ENCODE peak calls at places on chromosomes 11 and 22, in five cellular contexts. One of them, this sample, is unnamed.

GRCh38 chr11:113806403-113806802 is 26.8 kb downstream of the CLDN25 start:
- DNase-seq in glutamatergic neuron: peak
- DNase-seq in body of pancreas: no peak
- DNase-seq in nephron progenitor cell: peak
- DNase-seq in neural crest cell: peak
- DNase-seq in this sample: peak

GRCh38 chr22:32043391-32043790 is 330 bp downstream of the SLC5A1 start:
- DNase-seq in glutamatergic neuron: no peak
- DNase-seq in body of pancreas: no peak
- DNase-seq in nephron progenitor cell: no peak
- DNase-seq in neural crest cell: no peak
- DNase-seq in this sample: no peak

GRCh38 chr11:2273311-2273710 is 2.9 kb upstream of the ASCL2 start:
- DNase-seq in glutamatergic neuron: no peak
- DNase-seq in body of pancreas: no peak
- DNase-seq in nephron progenitor cell: no peak
- DNase-seq in neural crest cell: no peak
- DNase-seq in this sample: no peak

GRCh38 chr11:69463181-69463891 is 18.1 kb upstream of the LINC01488 start:
- DNase-seq in glutamatergic neuron: peak
- DNase-seq in body of pancreas: peak
- DNase-seq in nephron progenitor cell: peak
- DNase-seq in neural crest cell: no peak
- DNase-seq in this sample: no peak

GRCh38 chr11:123170929-123171328 is 24.1 kb downstream of the CLMP start:
- DNase-seq in glutamatergic neuron: no peak
- DNase-seq in body of pancreas: no peak
- DNase-seq in nephron progenitor cell: no peak
- DNase-seq in neural crest cell: no peak
- DNase-seq in this sample: no peak

GRCh38 chr11:59773082-59773438 is 17.9 kb downstream of the STX3 start:
- DNase-seq in glutamatergic neuron: no peak
- DNase-seq in body of pancreas: no peak
- DNase-seq in nephron progenitor cell: no peak
- DNase-seq in neural crest cell: no peak
- DNase-seq in this sample: no peak

GRCh38 chr11:2789331-2789730 is 89.5 kb upstream of the KCNQ1OT1 start:
- DNase-seq in glutamatergic neuron: peak
- DNase-seq in body of pancreas: no peak
- DNase-seq in nephron progenitor cell: no peak
- DNase-seq in neural crest cell: no peak
- DNase-seq in this sample: no peak

GRCh38 chr11:95296621-95297025 is 65.6 kb upstream of the SESN3 start:
- DNase-seq in glutamatergic neuron: no peak
- DNase-seq in body of pancreas: peak
- DNase-seq in nephron progenitor cell: no peak
- DNase-seq in neural crest cell: no peak
- DNase-seq in this sample: no peak

GRCh38 chr11:30635401-30635989 is 49.3 kb upstream of the MPPED2 start:
- DNase-seq in glutamatergic neuron: peak
- DNase-seq in body of pancreas: peak
- DNase-seq in nephron progenitor cell: peak
- DNase-seq in neural crest cell: peak
- DNase-seq in this sample: no peak

GRCh38 chr11:79439893-79440450 is 858 bp downstream of the TENM4 start:
- DNase-seq in glutamatergic neuron: peak
- DNase-seq in body of pancreas: no peak
- DNase-seq in nephron progenitor cell: peak
- DNase-seq in neural crest cell: peak
- DNase-seq in this sample: no peak

GRCh38 chr11:67406420-67406968 is 2.6 kb downstream of the TBC1D10C start:
- DNase-seq in glutamatergic neuron: no peak
- DNase-seq in body of pancreas: no peak
- DNase-seq in nephron progenitor cell: no peak
- DNase-seq in neural crest cell: no peak
- DNase-seq in this sample: no peak

GRCh38 chr11:86459682-86460460 is 85.2 kb downstream of the CCDC81 start:
- DNase-seq in glutamatergic neuron: no peak
- DNase-seq in body of pancreas: peak
- DNase-seq in nephron progenitor cell: no peak
- DNase-seq in neural crest cell: no peak
- DNase-seq in this sample: no peak

GRCh38 chr22:25357606-25358420 is 138.4 kb downstream of the CRYBB2 start:
- DNase-seq in glutamatergic neuron: peak
- DNase-seq in body of pancreas: no peak
- DNase-seq in nephron progenitor cell: no peak
- DNase-seq in neural crest cell: no peak
- DNase-seq in this sample: no peak

GRCh38 chr22:30262917-30263741 is 3.5 kb downstream of the OSM start:
- DNase-seq in glutamatergic neuron: peak
- DNase-seq in body of pancreas: peak
- DNase-seq in nephron progenitor cell: peak
- DNase-seq in neural crest cell: peak
- DNase-seq in this sample: peak

GRCh38 chr22:29799217-29799680 is 32.1 kb downstream of the UQCR10 start:
- DNase-seq in glutamatergic neuron: no peak
- DNase-seq in body of pancreas: peak
- DNase-seq in nephron progenitor cell: no peak
- DNase-seq in neural crest cell: no peak
- DNase-seq in this sample: peak

GRCh38 chr11:97325693-97326092 is 935.9 kb downstream of the JRKL start:
- DNase-seq in glutamatergic neuron: no peak
- DNase-seq in body of pancreas: no peak
- DNase-seq in nephron progenitor cell: no peak
- DNase-seq in neural crest cell: no peak
- DNase-seq in this sample: no peak

GRCh38 chr11:25159341-25159740 is 662.5 kb downstream of the LUZP2 start:
- DNase-seq in glutamatergic neuron: no peak
- DNase-seq in body of pancreas: no peak
- DNase-seq in nephron progenitor cell: no peak
- DNase-seq in neural crest cell: no peak
- DNase-seq in this sample: no peak

GRCh38 chr11:95884364-95884763 is 39.5 kb downstream of the MTMR2 start:
- DNase-seq in glutamatergic neuron: no peak
- DNase-seq in body of pancreas: no peak
- DNase-seq in nephron progenitor cell: no peak
- DNase-seq in neural crest cell: no peak
- DNase-seq in this sample: no peak

GRCh38 chr11:124892131-124892530 is 5.5 kb downstream of the ROBO4 start:
- DNase-seq in glutamatergic neuron: no peak
- DNase-seq in body of pancreas: no peak
- DNase-seq in nephron progenitor cell: no peak
- DNase-seq in neural crest cell: no peak
- DNase-seq in this sample: no peak

GRCh38 chr22:29689872-29690213 is 30.0 kb upstream of the CABP7 start:
- DNase-seq in glutamatergic neuron: peak
- DNase-seq in body of pancreas: peak
- DNase-seq in nephron progenitor cell: peak
- DNase-seq in neural crest cell: peak
- DNase-seq in this sample: no peak

GRCh38 chr11:21909145-21909544 is 283.7 kb upstream of the ANO5 start:
- DNase-seq in glutamatergic neuron: no peak
- DNase-seq in body of pancreas: no peak
- DNase-seq in nephron progenitor cell: no peak
- DNase-seq in neural crest cell: no peak
- DNase-seq in this sample: no peak

GRCh38 chr22:39229688-39230260 is 15.0 kb downstream of the PDGFB start:
- DNase-seq in glutamatergic neuron: no peak
- DNase-seq in body of pancreas: no peak
- DNase-seq in nephron progenitor cell: no peak
- DNase-seq in neural crest cell: no peak
- DNase-seq in this sample: no peak

GRCh38 chr11:79060534-79060933 is 380.3 kb downstream of the TENM4 start:
- DNase-seq in glutamatergic neuron: no peak
- DNase-seq in body of pancreas: no peak
- DNase-seq in nephron progenitor cell: no peak
- DNase-seq in neural crest cell: no peak
- DNase-seq in this sample: no peak

GRCh38 chr11:45156201-45156600 is 9.8 kb downstream of the PRDM11 start:
- DNase-seq in glutamatergic neuron: no peak
- DNase-seq in body of pancreas: no peak
- DNase-seq in nephron progenitor cell: no peak
- DNase-seq in neural crest cell: no peak
- DNase-seq in this sample: no peak

GRCh38 chr22:38312261-38312800 is 4.9 kb downstream of the CSNK1E start:
- DNase-seq in glutamatergic neuron: no peak
- DNase-seq in body of pancreas: no peak
- DNase-seq in nephron progenitor cell: no peak
- DNase-seq in neural crest cell: no peak
- DNase-seq in this sample: no peak

GRCh38 chr11:69554849-69555248 is 73.4 kb downstream of the LINC01488 start:
- DNase-seq in glutamatergic neuron: peak
- DNase-seq in body of pancreas: no peak
- DNase-seq in nephron progenitor cell: no peak
- DNase-seq in neural crest cell: no peak
- DNase-seq in this sample: no peak

GRCh38 chr11:23123766-23124165 is 263.5 kb upstream of the CCDC179 start:
- DNase-seq in glutamatergic neuron: no peak
- DNase-seq in body of pancreas: no peak
- DNase-seq in nephron progenitor cell: no peak
- DNase-seq in neural crest cell: no peak
- DNase-seq in this sample: no peak

GRCh38 chr11:105227363-105227762 is 87.8 kb upstream of the CARD18 start:
- DNase-seq in glutamatergic neuron: no peak
- DNase-seq in body of pancreas: no peak
- DNase-seq in nephron progenitor cell: no peak
- DNase-seq in neural crest cell: no peak
- DNase-seq in this sample: no peak

GRCh38 chr11:10348650-10349280 is 43.9 kb downstream of the ADM start:
- DNase-seq in glutamatergic neuron: no peak
- DNase-seq in body of pancreas: no peak
- DNase-seq in nephron progenitor cell: no peak
- DNase-seq in neural crest cell: no peak
- DNase-seq in this sample: no peak

GRCh38 chr22:36816635-36817428 is at the start of gene PVALB:
- DNase-seq in glutamatergic neuron: peak
- DNase-seq in body of pancreas: peak
- DNase-seq in nephron progenitor cell: peak
- DNase-seq in neural crest cell: no peak
- DNase-seq in this sample: peak

GRCh38 chr11:45757672-45758071 is 47.3 kb upstream of the SLC35C1 start:
- DNase-seq in glutamatergic neuron: no peak
- DNase-seq in body of pancreas: no peak
- DNase-seq in nephron progenitor cell: no peak
- DNase-seq in neural crest cell: no peak
- DNase-seq in this sample: no peak

GRCh38 chr22:21652010-21652546 is 10.0 kb downstream of the SDF2L1 start:
- DNase-seq in glutamatergic neuron: peak
- DNase-seq in body of pancreas: peak
- DNase-seq in nephron progenitor cell: peak
- DNase-seq in neural crest cell: peak
- DNase-seq in this sample: peak

GRCh38 chr22:32674925-32675825 is 126.3 kb upstream of the TIMP3 start:
- DNase-seq in glutamatergic neuron: no peak
- DNase-seq in body of pancreas: no peak
- DNase-seq in nephron progenitor cell: no peak
- DNase-seq in neural crest cell: no peak
- DNase-seq in this sample: no peak

This sample was measured in K562.